ENCODE peak calls at places on chromosome 9, in four cellular contexts. M is SK-N-SH, A is cardiac fibroblast, F is psoas muscle. Z is an unnamed sample.

GRCh38 chr9:27352457-27353188 is 55.7 kb upstream of the EQTN start:
- DNase-seq in M (no peak), A (no peak), F (no peak), Z (no peak)

GRCh38 chr9:16885896-16886295 is 15.4 kb upstream of the BNC2 start:
- DNase-seq in M (no peak), F (no peak), A (no peak), Z (no peak)

GRCh38 chr9:89662718-89663246 is 58.0 kb downstream of the GADD45G start:
- DNase-seq in A (no peak), M (no peak), F (no peak), Z (no peak)

GRCh38 chr9:98913044-98913443 is 30.7 kb upstream of the COL15A1 start:
- DNase-seq in A (no peak), F (peak; percentile 66), M (no peak), Z (no peak)

GRCh38 chr9:130541533-130541932 is 37.8 kb upstream of the FUBP3 start:
- DNase-seq in F (no peak), M (no peak), A (no peak), Z (peak; percentile 56)

GRCh38 chr9:120857902-120858301 is 15.2 kb upstream of the PSMD5 start:
- DNase-seq in A (no peak), F (no peak), M (no peak), Z (no peak)

GRCh38 chr9:5625916-5626315 is 3.0 kb upstream of the RIC1 start:
- DNase-seq in F (no peak), M (no peak), A (no peak), Z (no peak)

GRCh38 chr9:101369286-101369685 is 15.5 kb downstream of the BAAT start:
- DNase-seq in A (peak; percentile 34), F (no peak), M (no peak), Z (peak; percentile 23)

GRCh38 chr9:129333961-129334743 is 156.1 kb upstream of the IER5L start:
- DNase-seq in A (peak; percentile 99), M (peak; percentile 93), F (peak; percentile 92), Z (peak; percentile 98)

GRCh38 chr9:34961574-34962480 is 3.7 kb downstream of the PHF24 start:
- DNase-seq in M (no peak), A (peak; percentile 75), F (no peak), Z (peak; percentile 85)

GRCh38 chr9:69180670-69181069 is 6.6 kb downstream of the TJP2 start:
- DNase-seq in F (no peak), A (peak; percentile 94), M (peak; percentile 74), Z (peak; percentile 98)

GRCh38 chr9:111195779-111196178 is 134.2 kb downstream of the OR2K2 start:
- DNase-seq in A (no peak), M (no peak), F (no peak), Z (no peak)

GRCh38 chr9:86303316-86303975 is 21.1 kb upstream of the ISCA1 start:
- DNase-seq in A (peak; percentile 24), F (no peak), M (no peak), Z (peak; percentile 87)

DNA sequence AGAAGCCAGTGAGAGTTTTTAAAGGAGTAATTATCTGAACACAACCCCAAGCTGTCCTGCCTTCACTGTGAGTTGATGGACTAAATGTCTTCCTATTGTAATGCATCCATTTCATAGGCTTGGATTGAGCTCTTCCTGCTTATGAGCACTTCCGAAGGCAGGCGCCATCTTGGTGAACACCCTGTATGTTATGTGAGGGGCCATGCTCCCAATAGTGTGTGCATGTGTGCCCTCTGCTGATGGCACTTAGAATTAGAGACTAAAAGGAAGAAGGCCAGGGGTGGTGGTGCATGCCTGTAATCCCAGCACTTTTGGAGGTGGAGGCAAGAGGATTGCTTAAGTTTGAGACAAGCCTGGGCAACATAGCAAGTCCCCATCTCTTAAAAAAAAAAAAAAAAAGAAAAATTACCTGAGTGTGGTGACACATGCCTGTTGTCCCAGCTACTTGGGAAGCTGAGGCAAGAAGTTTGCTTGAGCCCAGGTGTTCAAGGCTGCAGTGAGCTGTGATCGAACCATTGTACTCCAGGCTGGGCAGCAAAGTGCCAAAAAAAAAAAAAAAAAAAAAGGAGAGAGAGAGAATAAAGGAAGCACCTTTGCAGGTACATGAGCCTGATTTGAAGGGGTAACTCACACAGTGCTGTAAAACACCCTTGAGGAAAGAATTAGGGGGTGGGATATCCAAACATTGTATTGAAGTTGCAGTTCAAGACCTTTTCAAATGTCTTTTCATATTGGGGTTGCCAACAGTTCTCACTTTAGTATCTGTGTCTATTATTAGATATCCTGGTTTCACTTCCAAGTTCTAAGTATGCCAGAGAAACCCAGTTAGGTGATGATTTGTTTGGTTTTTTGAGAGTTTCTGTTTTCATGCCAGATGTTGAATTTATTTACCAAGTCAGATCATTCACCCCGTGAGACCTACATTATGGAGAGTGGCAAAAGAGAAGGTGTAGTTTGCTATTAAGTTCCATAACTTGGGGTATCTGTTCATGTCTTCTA is 64.8 kb downstream of the C9orf152 start:
- DNase-seq in F (no peak), A (peak; percentile 55), M (peak; percentile 37), Z (no peak)
- TF ChIP-seq CTCF in F (no peak), A (no peak), M (no peak), Z (peak; percentile 11)

DNA sequence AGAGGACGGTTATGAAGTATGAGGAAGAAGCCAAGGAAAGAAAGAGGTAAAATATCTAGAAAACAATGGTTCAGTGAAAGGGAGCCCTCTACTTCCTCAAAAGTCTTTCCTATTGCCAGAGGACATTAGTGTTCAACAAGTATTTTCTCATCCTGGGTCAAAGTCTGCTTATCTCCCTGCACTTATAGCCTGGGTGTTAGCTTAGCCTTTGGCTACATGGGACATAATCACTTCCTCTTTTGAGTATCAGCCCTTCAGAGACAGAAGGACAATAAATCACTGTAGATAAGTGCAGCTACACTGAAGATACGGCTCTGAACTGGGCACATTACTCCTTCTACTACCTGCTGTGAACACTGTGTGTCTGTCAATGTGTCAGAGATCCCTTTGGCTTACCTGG is 30.2 kb upstream of the RECK start:
- DNase-seq in A (no peak), F (no peak), M (no peak), Z (no peak)
- H3K4me3 ChIP-seq in A (no peak overlapping the region), F (no peak overlapping the region), M (no peak overlapping the region), Z (no peak overlapping the region)

DNA sequence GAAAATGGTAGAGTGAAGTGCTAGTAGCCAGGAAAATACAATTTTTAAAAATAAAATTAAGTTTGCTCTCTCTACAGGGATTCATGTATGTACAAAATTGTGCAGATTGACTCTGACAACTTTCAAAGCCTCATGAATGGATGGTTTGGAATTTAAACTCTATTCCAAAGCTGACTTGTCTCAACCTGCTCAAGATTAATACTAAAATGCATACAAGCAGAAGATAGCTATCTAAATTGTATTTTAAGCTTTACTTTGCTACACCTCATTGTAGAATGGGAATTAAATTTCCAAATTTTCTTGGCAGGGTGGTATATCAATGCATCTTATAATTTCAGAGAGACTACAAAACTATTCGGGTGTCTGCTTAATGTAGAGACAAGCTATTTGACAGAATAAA is 257.5 kb downstream of the RFX3 start:
- DNase-seq in F (no peak), A (no peak), M (no peak), Z (peak; percentile 55)
- TF ChIP-seq CTCF in F (no peak), A (no peak), M (no peak), Z (no peak)

DNA sequence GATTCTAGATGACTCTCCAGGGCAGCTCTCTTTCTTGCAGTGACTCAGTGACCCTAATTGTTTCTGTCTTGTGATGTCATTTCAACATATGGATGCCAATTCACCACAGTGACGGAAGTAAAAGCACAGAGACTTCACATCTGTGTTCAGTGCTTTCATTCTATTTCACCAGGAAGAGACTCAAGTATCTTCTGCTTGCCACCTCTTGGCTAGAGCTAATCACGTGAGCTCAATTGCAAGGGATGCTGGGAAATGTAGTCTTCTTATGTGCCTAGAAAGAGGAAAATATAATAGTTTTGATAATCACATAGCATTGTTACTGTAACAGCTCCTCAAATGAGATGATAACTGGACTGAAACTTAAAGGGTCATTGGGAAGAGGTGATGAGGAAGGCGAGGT is 453.3 kb upstream of the KLF4 start:
- DNase-seq in F (no peak), M (no peak), A (no peak), Z (no peak)
- H3K4me3 ChIP-seq in F (no peak overlapping the region), M (no peak overlapping the region), A (no peak overlapping the region), Z (no peak overlapping the region)

DNA sequence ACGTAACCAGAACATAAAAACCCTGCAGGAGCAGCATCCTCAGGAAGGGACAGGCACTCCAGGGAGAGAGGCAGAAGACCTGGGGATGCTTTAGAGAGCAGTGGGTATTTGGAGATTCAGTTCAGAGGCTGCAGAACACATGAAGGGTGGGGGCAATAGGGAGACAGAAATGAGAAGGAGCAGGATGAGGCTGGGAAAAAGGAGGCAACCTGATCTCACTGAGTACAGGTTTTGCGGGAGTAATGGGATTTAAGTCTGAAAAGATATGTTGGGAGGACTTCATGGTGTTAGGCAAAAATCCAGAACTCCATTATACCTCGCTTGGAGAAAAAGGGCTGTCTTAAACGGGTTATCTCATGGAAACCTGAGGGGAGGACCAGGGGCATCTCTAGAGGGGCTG is 41.3 kb upstream of the GARNL3 start:
- DNase-seq in F (no peak), A (no peak), M (no peak), Z (no peak)
- TF ChIP-seq CTCF in F (no peak), A (no peak), M (no peak), Z (no peak)

DNA sequence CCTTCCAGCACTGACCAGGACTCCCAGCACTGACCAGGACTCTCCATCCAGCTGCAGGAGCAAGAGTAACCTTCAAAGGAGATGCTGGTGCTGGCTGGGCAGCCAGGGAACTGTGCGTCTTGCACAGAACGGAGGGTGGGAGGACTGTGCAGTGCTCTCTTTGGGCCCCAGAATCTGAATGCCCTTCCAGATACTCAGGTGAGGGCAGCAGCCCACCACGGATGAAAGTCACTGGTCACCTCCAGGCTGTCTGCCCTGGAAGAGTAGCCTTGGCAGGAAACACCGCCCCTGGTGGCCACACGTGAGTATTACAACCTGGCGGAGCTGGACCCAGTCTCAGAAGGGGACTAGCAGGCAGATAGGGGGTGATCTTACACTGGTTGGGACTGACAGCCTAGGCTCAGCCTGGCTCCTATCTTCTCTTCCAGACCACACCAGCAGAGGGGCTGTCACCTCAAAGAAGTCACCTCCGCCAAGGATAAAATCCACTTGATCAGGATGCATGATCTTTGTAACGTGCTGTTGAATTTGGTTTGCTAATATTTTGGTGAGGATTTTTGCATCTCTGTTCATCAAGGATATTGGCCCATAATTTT is 4.8 kb upstream of the SARDH start:
- DNase-seq in M (peak; percentile 95), A (peak; percentile 71), F (peak; percentile 78), Z (peak; percentile 63)
- H3K4me3 ChIP-seq in M (no peak overlapping the region), A (no peak overlapping the region), F (no peak overlapping the region), Z (no peak overlapping the region)

Z was measured in epithelial cell of esophagus.